ENCODE peak calls at places on chromosome 13, in four cellular contexts. N is fibroblast of the aortic adventitia, A is RPMI7951, W is H54. J is an unnamed sample.

GRCh38 chr13:97030705-97031452 is 36.6 kb upstream of the OXGR1 start:
- DNase-seq in A (peak), N (peak), W (peak), J (peak)

GRCh38 chr13:75785130-75785529 is 149.0 kb downstream of the LMO7 start:
- DNase-seq in W (no peak), A (no peak), N (peak), J (no peak)

GRCh38 chr13:112616586-112617381 is 28.8 kb upstream of the TUBGCP3 start:
- DNase-seq in W (peak), A (peak), N (peak), J (peak)

GRCh38 chr13:97266734-97267417 is 44.7 kb downstream of the MBNL2 start:
- DNase-seq in W (no peak), N (no peak), A (no peak), J (no peak)

GRCh38 chr13:30904043-30904442 is 2.0 kb upstream of the MEDAG start:
- DNase-seq in W (no peak), N (peak), A (no peak), J (no peak)

GRCh38 chr13:98285317-98285716 is 108.2 kb upstream of the RNF113B start:
- DNase-seq in N (no peak), W (no peak), A (no peak), J (no peak)

GRCh38 chr13:99432637-99433542 is 68.4 kb upstream of the TM9SF2 start:
- DNase-seq in N (peak), W (peak), A (peak), J (peak)

GRCh38 chr13:21986602-21987001 is 315.7 kb downstream of the FGF9 start:
- DNase-seq in N (peak), W (no peak), A (peak), J (no peak)

GRCh38 chr13:23443878-23444277 is 10.4 kb upstream of the SACS start:
- DNase-seq in N (no peak), W (no peak), A (no peak), J (no peak)

GRCh38 chr13:97284558-97284957 is 62.4 kb downstream of the MBNL2 start:
- DNase-seq in A (no peak), W (no peak), N (peak), J (no peak)

GRCh38 chr13:89066868-89067466 is 1395.8 kb downstream of the SLITRK5 start:
- DNase-seq in N (peak), W (peak), A (peak), J (no peak)

GRCh38 chr13:40221131-40221459 is 445.3 kb downstream of the FOXO1 start:
- DNase-seq in W (no peak), N (no peak), A (no peak), J (no peak)

GRCh38 chr13:112722433-112723250 is 32.8 kb downstream of the ATP11A start:
- DNase-seq in N (peak), W (peak), A (peak), J (peak)

GRCh38 chr13:35468195-35468594 is 8.3 kb downstream of the MAB21L1 start:
- DNase-seq in N (peak), W (no peak), A (no peak), J (peak)

GRCh38 chr13:47886314-47886713 is 114.8 kb downstream of the SUCLA2 start:
- DNase-seq in N (no peak), W (no peak), A (no peak), J (no peak)

GRCh38 chr13:80755925-80756324 is 415.0 kb upstream of the SPRY2 start:
- DNase-seq in W (no peak), N (no peak), A (no peak), J (no peak)

GRCh38 chr13:40534456-40534855 is 132.0 kb downstream of the FOXO1 start:
- DNase-seq in W (no peak), N (no peak), A (no peak), J (no peak)

GRCh38 chr13:43132228-43132627 is 108.8 kb downstream of the DNAJC15 start:
- DNase-seq in N (peak), A (peak), W (peak), J (peak)

GRCh38 chr13:93249259-93249917 is 22.8 kb downstream of the GPC6 start:
- DNase-seq in W (peak), N (peak), A (peak), J (peak)